ENCODE peak calls at places on chromosome 17, in six cellular contexts. One of them, this sample, is unnamed.

GRCh38 chr17:61756561-61756960 is 106.8 kb downstream of the BRIP1 start:
- DNase-seq in KBM-7: no peak
- DNase-seq in epithelial cell of esophagus: no peak
- DNase-seq in dorsolateral prefrontal cortex: no peak
- DNase-seq in smooth muscle cell of the brain vasculature: no peak
- DNase-seq in activated CD4-positive, alpha-beta T cell treated with anti-CD3 and anti-CD28 coated beads, Interleukin-2, amount 50 U/mL, for 4 hours: no peak
- DNase-seq in this sample: no peak

GRCh38 chr17:12627776-12628491 is 37.8 kb upstream of the MYOCD start:
- DNase-seq in KBM-7: no peak
- DNase-seq in epithelial cell of esophagus: peak
- DNase-seq in dorsolateral prefrontal cortex: no peak
- DNase-seq in smooth muscle cell of the brain vasculature: no peak
- DNase-seq in activated CD4-positive, alpha-beta T cell treated with anti-CD3 and anti-CD28 coated beads, Interleukin-2, amount 50 U/mL, for 4 hours: no peak
- DNase-seq in this sample: no peak

GRCh38 chr17:4433515-4434031 is at the start of gene SPNS3:
- DNase-seq in KBM-7: peak
- DNase-seq in epithelial cell of esophagus: no peak
- DNase-seq in dorsolateral prefrontal cortex: no peak
- DNase-seq in smooth muscle cell of the brain vasculature: no peak
- DNase-seq in activated CD4-positive, alpha-beta T cell treated with anti-CD3 and anti-CD28 coated beads, Interleukin-2, amount 50 U/mL, for 4 hours: no peak
- DNase-seq in this sample: no peak

GRCh38 chr17:1907818-1908698 is 78.3 kb downstream of the RPA1 start:
- DNase-seq in KBM-7: no peak
- DNase-seq in epithelial cell of esophagus: peak
- DNase-seq in dorsolateral prefrontal cortex: no peak
- DNase-seq in smooth muscle cell of the brain vasculature: no peak
- DNase-seq in activated CD4-positive, alpha-beta T cell treated with anti-CD3 and anti-CD28 coated beads, Interleukin-2, amount 50 U/mL, for 4 hours: no peak
- DNase-seq in this sample: no peak

GRCh38 chr17:4950075-4950756 is 703 bp upstream of the ENO3 start:
- DNase-seq in KBM-7: peak
- DNase-seq in epithelial cell of esophagus: no peak
- DNase-seq in dorsolateral prefrontal cortex: no peak
- DNase-seq in smooth muscle cell of the brain vasculature: no peak
- DNase-seq in activated CD4-positive, alpha-beta T cell treated with anti-CD3 and anti-CD28 coated beads, Interleukin-2, amount 50 U/mL, for 4 hours: no peak
- DNase-seq in this sample: no peak

GRCh38 chr17:58324409-58325288 is 3.9 kb downstream of the TSPOAP1 start:
- DNase-seq in KBM-7: no peak
- DNase-seq in epithelial cell of esophagus: peak
- DNase-seq in dorsolateral prefrontal cortex: no peak
- DNase-seq in smooth muscle cell of the brain vasculature: no peak
- DNase-seq in activated CD4-positive, alpha-beta T cell treated with anti-CD3 and anti-CD28 coated beads, Interleukin-2, amount 50 U/mL, for 4 hours: no peak
- DNase-seq in this sample: no peak

GRCh38 chr17:79706931-79707382 is 23.8 kb upstream of the ENPP7 start:
- DNase-seq in KBM-7: no peak
- DNase-seq in epithelial cell of esophagus: no peak
- DNase-seq in dorsolateral prefrontal cortex: no peak
- DNase-seq in smooth muscle cell of the brain vasculature: no peak
- DNase-seq in activated CD4-positive, alpha-beta T cell treated with anti-CD3 and anti-CD28 coated beads, Interleukin-2, amount 50 U/mL, for 4 hours: no peak
- DNase-seq in this sample: no peak

GRCh38 chr17:17819561-17819995 is 17.2 kb downstream of the SREBF1 start:
- DNase-seq in KBM-7: peak
- DNase-seq in epithelial cell of esophagus: peak
- DNase-seq in dorsolateral prefrontal cortex: peak
- DNase-seq in smooth muscle cell of the brain vasculature: peak
- DNase-seq in activated CD4-positive, alpha-beta T cell treated with anti-CD3 and anti-CD28 coated beads, Interleukin-2, amount 50 U/mL, for 4 hours: peak
- DNase-seq in this sample: peak

GRCh38 chr17:79000396-79001189 is 9.0 kb downstream of the CANT1 start:
- DNase-seq in KBM-7: no peak
- DNase-seq in epithelial cell of esophagus: no peak
- DNase-seq in dorsolateral prefrontal cortex: no peak
- DNase-seq in smooth muscle cell of the brain vasculature: no peak
- DNase-seq in activated CD4-positive, alpha-beta T cell treated with anti-CD3 and anti-CD28 coated beads, Interleukin-2, amount 50 U/mL, for 4 hours: no peak
- DNase-seq in this sample: no peak

GRCh38 chr17:76659928-76660614 is 16.5 kb upstream of the ST6GALNAC1 start:
- DNase-seq in KBM-7: peak
- DNase-seq in epithelial cell of esophagus: peak
- DNase-seq in dorsolateral prefrontal cortex: no peak
- DNase-seq in smooth muscle cell of the brain vasculature: no peak
- DNase-seq in activated CD4-positive, alpha-beta T cell treated with anti-CD3 and anti-CD28 coated beads, Interleukin-2, amount 50 U/mL, for 4 hours: no peak
- DNase-seq in this sample: no peak

GRCh38 chr17:1315891-1316403 is 36.5 kb downstream of the TRARG1 start:
- DNase-seq in KBM-7: no peak
- DNase-seq in epithelial cell of esophagus: no peak
- DNase-seq in dorsolateral prefrontal cortex: no peak
- DNase-seq in smooth muscle cell of the brain vasculature: no peak
- DNase-seq in activated CD4-positive, alpha-beta T cell treated with anti-CD3 and anti-CD28 coated beads, Interleukin-2, amount 50 U/mL, for 4 hours: no peak
- DNase-seq in this sample: no peak

GRCh38 chr17:7893226-7893880 is 4.8 kb downstream of the CHD3 start:
- DNase-seq in KBM-7: no peak
- DNase-seq in epithelial cell of esophagus: no peak
- DNase-seq in dorsolateral prefrontal cortex: no peak
- DNase-seq in smooth muscle cell of the brain vasculature: no peak
- DNase-seq in activated CD4-positive, alpha-beta T cell treated with anti-CD3 and anti-CD28 coated beads, Interleukin-2, amount 50 U/mL, for 4 hours: no peak
- DNase-seq in this sample: no peak

GRCh38 chr17:80346498-80347275 is 68.3 kb upstream of the ENDOV start:
- DNase-seq in KBM-7: no peak
- DNase-seq in epithelial cell of esophagus: no peak
- DNase-seq in dorsolateral prefrontal cortex: no peak
- DNase-seq in smooth muscle cell of the brain vasculature: no peak
- DNase-seq in activated CD4-positive, alpha-beta T cell treated with anti-CD3 and anti-CD28 coated beads, Interleukin-2, amount 50 U/mL, for 4 hours: no peak
- DNase-seq in this sample: no peak

GRCh38 chr17:79154951-79155557 is 80.4 kb downstream of the ENGASE start:
- DNase-seq in KBM-7: no peak
- DNase-seq in epithelial cell of esophagus: no peak
- DNase-seq in dorsolateral prefrontal cortex: peak
- DNase-seq in smooth muscle cell of the brain vasculature: no peak
- DNase-seq in activated CD4-positive, alpha-beta T cell treated with anti-CD3 and anti-CD28 coated beads, Interleukin-2, amount 50 U/mL, for 4 hours: no peak
- DNase-seq in this sample: no peak

GRCh38 chr17:61201211-61201610 is 198.4 kb upstream of the TBX2 start:
- DNase-seq in KBM-7: no peak
- DNase-seq in epithelial cell of esophagus: no peak
- DNase-seq in dorsolateral prefrontal cortex: no peak
- DNase-seq in smooth muscle cell of the brain vasculature: no peak
- DNase-seq in activated CD4-positive, alpha-beta T cell treated with anti-CD3 and anti-CD28 coated beads, Interleukin-2, amount 50 U/mL, for 4 hours: no peak
- DNase-seq in this sample: no peak

GRCh38 chr17:10120749-10121148 is 77.7 kb downstream of the GAS7 start:
- DNase-seq in KBM-7: no peak
- DNase-seq in epithelial cell of esophagus: no peak
- DNase-seq in dorsolateral prefrontal cortex: no peak
- DNase-seq in smooth muscle cell of the brain vasculature: no peak
- DNase-seq in activated CD4-positive, alpha-beta T cell treated with anti-CD3 and anti-CD28 coated beads, Interleukin-2, amount 50 U/mL, for 4 hours: no peak
- DNase-seq in this sample: no peak